ENCODE peak calls at places on chromosomes 5 and 9, in five cellular contexts. X is esophagus muscularis mucosa, A is esophagus squamous epithelium, M is stomach, D is tibial nerve. V is an unnamed sample. For H3K4me1, the result is how much of the 10 kb centered on the place peaks cover.

GRCh38 chr9:127452481-127453092 is 1.3 kb downstream of the LRSAM1 start:
- DNase-seq in M (peak), X (no peak), D (no peak), A (no peak), V (peak)

GRCh38 chr5:78644741-78645300 is 3.8 kb downstream of the LHFPL2 start:
- DNase-seq in D (no peak), X (no peak), M (no peak), A (no peak), V (no peak)

GRCh38 chr5:97192580-97193421 is 9.8 kb upstream of the RIOK2 start:
- DNase-seq in A (no peak), X (no peak), D (no peak), M (no peak), V (no peak)

GRCh38 chr9:132027752-132028666 is 51.7 kb downstream of the MED27 start:
- DNase-seq in D (no peak), M (no peak), A (no peak), X (no peak), V (no peak)

GRCh38 chr5:96817496-96817895 is 9.8 kb upstream of the ERAP1 start:
- DNase-seq in A (no peak), M (no peak), X (no peak), D (no peak), V (no peak)

GRCh38 chr5:95887977-95888376 is 65.5 kb upstream of the GLRX start:
- DNase-seq in M (no peak), X (no peak), A (no peak), D (no peak), V (no peak)

GRCh38 chr5:115586525-115587146 is 15.6 kb downstream of the TICAM2 start:
- DNase-seq in D (no peak), M (no peak), A (no peak), X (no peak), V (no peak)

GRCh38 chr5:150082364-150082763 is 4.0 kb downstream of the CSF1R start:
- DNase-seq in D (no peak), M (peak), X (peak), A (no peak), V (no peak)

GRCh38 chr5:126808619-126809018 is 31.7 kb downstream of the LMNB1 start:
- DNase-seq in M (no peak), A (no peak), D (no peak), X (no peak), V (no peak)

GRCh38 chr9:36250079-36250478 is 8.2 kb downstream of the GNE start:
- DNase-seq in D (no peak), X (no peak), M (no peak), A (no peak), V (no peak)

GRCh38 chr5:76974768-76975167 is 21.9 kb downstream of the CRHBP start:
- DNase-seq in D (no peak), X (no peak), M (no peak), A (no peak), V (no peak)

GRCh38 chr5:168941901-168942300 is 359.0 kb downstream of the SLIT3 start:
- DNase-seq in A (no peak), M (no peak), X (no peak), D (no peak), V (no peak)

GRCh38 chr5:78647838-78648358 is 674 bp downstream of the LHFPL2 start:
- DNase-seq in X (no peak), A (no peak), D (peak), M (peak), V (peak)

GRCh38 chr5:1037671-1038416 is 29.2 kb downstream of the NKD2 start:
- DNase-seq in X (no peak), A (no peak), M (no peak), D (no peak), V (peak)

GRCh38 chr5:96509721-96510383 is 76.8 kb upstream of the PCSK1 start:
- DNase-seq in M (no peak), A (no peak), X (no peak), D (no peak), V (no peak)

GRCh38 chr5:112125910-112126309 is 293.2 kb downstream of the EPB41L4A start:
- DNase-seq in D (no peak), M (no peak), X (no peak), A (no peak), V (no peak)

GRCh38 chr9:135079676-135080075 is 7.8 kb upstream of the OLFM1 start:
- DNase-seq in A (no peak), D (no peak), M (peak), X (no peak), V (peak)

GRCh38 chr5:112895682-112896081 is 26.3 kb downstream of the REEP5 start:
- DNase-seq in D (no peak), A (no peak), M (no peak), X (no peak), V (no peak)

GRCh38 chr5:94254214-94254613 is 364.2 kb downstream of the KIAA0825 start:
- DNase-seq in X (no peak), M (no peak), D (no peak), A (no peak), V (no peak)

GRCh38 chr5:110040178-110040577 is 350.5 kb downstream of the MAN2A1 start:
- DNase-seq in D (no peak), X (no peak), M (no peak), A (no peak), V (no peak)

GRCh38 chr9:61669352-61669751 is 479.5 kb downstream of the SPATA31A7 start:
- DNase-seq in A (no peak), M (no peak), X (peak), D (no peak), V (no peak)

GRCh38 chr5:1388383-1388967 is 43.6 kb upstream of the CLPTM1L start:
- DNase-seq in X (no peak), D (no peak), A (no peak), M (no peak), V (no peak)

GRCh38 chr5:127386557-127386956 is 96.0 kb downstream of the MEGF10 start:
- DNase-seq in A (no peak), M (no peak), X (no peak), D (no peak), V (no peak)

GRCh38 chr9:98926016-98926415 is 17.7 kb upstream of the COL15A1 start:
- DNase-seq in M (no peak), D (no peak), A (no peak), X (no peak), V (no peak)

GRCh38 chr5:172533399-172534228 is 79.3 kb upstream of the SH3PXD2B start:
- DNase-seq in A (no peak), D (no peak), M (no peak), X (peak), V (no peak)

GRCh38 chr5:126867237-126867636 is 90.3 kb downstream of the LMNB1 start:
- DNase-seq in M (no peak), A (no peak), X (peak), D (no peak), V (peak)

GRCh38 chr5:166373817-166374216 is 1917.6 kb upstream of the WWC1 start:
- DNase-seq in X (no peak), A (no peak), D (no peak), M (no peak), V (no peak)

GRCh38 chr5:54703091-54703490 is 185.5 kb downstream of the SNX18 start:
- DNase-seq in X (peak), M (no peak), D (no peak), A (no peak), V (peak)

GRCh38 chr9:5263568-5264218 is 32.5 kb downstream of the INSL4 start:
- DNase-seq in A (no peak), M (no peak), D (no peak), X (no peak), V (no peak)

GRCh38 chr9:21559402-21560280 is 77.5 kb upstream of the IFNE start:
- DNase-seq in M (peak), X (no peak), D (no peak), A (no peak), V (no peak)

GRCh38 chr9:21558079-21558478 is 76.0 kb upstream of the IFNE start:
- DNase-seq in D (no peak), M (no peak), X (no peak), A (no peak), V (no peak)

GRCh38 chr9:21557428-21557768 is 75.3 kb upstream of the IFNE start:
- DNase-seq in M (no peak), D (no peak), A (no peak), X (no peak), V (no peak)

GRCh38 chr9:21560281-21560745 is 78.2 kb upstream of the IFNE start:
- DNase-seq in X (no peak), D (no peak), M (no peak), A (no peak), V (no peak)

DNA sequence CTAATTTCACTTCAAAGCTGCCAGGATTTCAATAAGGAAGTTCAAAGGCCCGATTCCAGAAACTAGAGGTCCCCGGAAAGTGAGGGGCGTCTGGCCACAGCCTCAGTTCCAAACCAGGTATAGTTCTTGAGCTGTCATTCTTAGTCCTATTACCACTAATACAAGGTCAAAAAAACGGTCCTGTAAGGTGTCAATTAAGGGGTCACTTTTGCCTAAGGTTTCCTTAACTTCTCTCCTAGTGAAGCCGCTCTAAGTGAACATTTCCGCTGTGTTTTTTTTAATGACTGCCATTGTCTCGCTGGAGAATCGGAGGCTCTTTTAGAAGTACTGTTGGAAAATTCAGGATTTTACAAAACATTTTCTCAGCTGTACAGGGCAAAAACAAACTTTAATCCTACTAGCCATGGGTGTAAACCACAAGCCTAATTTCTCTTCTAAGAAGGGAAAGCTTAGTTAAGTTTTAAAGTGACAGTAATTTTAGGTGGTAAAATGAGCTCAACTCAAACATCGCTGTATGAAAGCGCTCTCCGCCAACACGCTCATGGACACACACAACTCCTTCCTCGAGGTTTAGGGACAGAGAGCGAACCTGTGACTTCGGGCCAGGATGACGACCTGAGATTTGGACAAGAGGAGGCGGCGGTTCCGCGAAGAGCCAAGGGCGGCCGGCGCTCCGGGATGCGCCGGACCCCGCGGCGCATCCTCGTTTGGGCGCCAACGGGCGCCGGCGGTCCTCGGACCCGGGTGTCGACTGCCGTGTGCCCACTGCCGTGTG is 76.7 kb upstream of the IFNE start:
- DNase-seq in X (no peak), D (no peak), M (peak), A (no peak), V (no peak)
- TF ChIP-seq POLR2A in X (no peak), D (no peak), M (no peak), A (no peak), V (no peak)

GRCh38 chr9:136684799-136685198 is 2.5 kb downstream of the AGPAT2 start:
- DNase-seq in M (no peak), A (no peak), X (no peak), D (no peak), V (no peak)
- H3K4me3 ChIP-seq in M (no peak), A (no peak), X (no peak), D (no peak), V (no peak)

DNA sequence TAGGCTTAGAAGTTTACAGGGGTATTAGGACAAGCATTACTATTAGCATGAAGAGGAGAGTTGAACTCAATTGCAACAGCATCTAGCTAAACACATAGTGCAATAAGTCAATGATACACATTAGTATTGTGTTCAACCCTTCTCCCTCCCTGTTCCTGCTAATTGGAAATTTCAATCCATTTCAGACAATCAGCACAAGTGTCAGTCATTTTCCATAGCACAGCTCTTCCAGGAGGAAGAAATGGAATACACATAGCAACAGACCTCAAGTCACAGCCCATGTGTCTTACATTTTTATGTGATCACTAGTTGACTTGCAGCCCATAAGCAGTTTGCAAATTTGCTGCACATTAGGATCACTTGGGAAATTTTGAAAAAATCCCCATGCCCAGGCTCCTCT is 636.9 kb downstream of the TLE4 start:
- DNase-seq in A (no peak), M (no peak), D (no peak), X (no peak), V (no peak)
- H3K4me1 ChIP-seq in A (under half), M (under half), D (under half), X (under half), V (under half)

GRCh38 chr5:72848474-72849428 is 32.3 kb downstream of the TNPO1 start:
- DNase-seq in M (peak), D (no peak), A (no peak), X (no peak), V (peak)
- TF ChIP-seq POLR2A in M (no peak), D (no peak), A (no peak), X (no peak), V (no peak)

DNA sequence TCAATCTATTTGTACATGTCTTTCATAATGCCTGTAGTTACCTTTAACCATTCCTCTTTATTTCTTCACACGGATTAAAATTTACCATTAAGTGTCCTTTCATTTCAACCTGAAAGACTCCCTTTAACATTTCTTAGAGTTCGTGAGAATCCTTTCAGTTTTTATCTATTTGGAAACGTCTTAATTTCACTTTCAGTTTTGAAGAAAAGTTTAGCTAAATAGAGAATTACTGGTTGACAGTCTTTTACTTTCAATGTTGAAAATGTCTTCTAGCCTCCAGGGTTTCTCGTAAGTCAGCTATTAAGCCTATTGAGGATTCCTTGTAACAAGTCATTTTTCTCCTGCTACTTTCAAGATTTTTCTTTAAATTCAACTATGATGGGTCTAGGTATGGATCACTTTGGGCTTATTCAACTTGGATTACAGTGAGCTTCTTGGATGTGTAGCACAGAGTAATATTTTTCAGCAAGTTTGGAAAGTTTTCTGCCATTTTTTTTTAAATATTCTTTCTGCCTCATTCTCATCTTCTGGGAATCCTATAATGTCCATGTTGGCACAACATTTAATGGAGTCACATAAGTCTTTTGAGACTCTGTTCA is 48.5 kb downstream of the RFX3 start:
- DNase-seq in A (no peak), X (no peak), D (no peak), M (no peak), V (no peak)
- H3K4me3 ChIP-seq in A (no peak), X (no peak), D (no peak), M (no peak), V (no peak)

GRCh38 chr5:132431682-132432081 is 58.9 kb downstream of the IRF1 start:
- DNase-seq in X (no peak), M (no peak), D (no peak), A (no peak), V (no peak)

GRCh38 chr5:132434813-132435286 is 55.7 kb downstream of the IRF1 start:
- DNase-seq in M (no peak), A (no peak), X (no peak), D (no peak), V (no peak)

GRCh38 chr5:132430736-132431135 is 59.8 kb downstream of the IRF1 start:
- DNase-seq in X (no peak), A (no peak), M (no peak), D (no peak), V (no peak)

GRCh38 chr5:132434391-132434790 is 56.2 kb downstream of the IRF1 start:
- DNase-seq in D (no peak), M (no peak), A (no peak), X (no peak), V (no peak)

GRCh38 chr5:132433141-132433540 is 57.4 kb downstream of the IRF1 start:
- DNase-seq in D (no peak), A (no peak), X (no peak), M (no peak), V (no peak)
- H3K4me1 ChIP-seq in D (under half), A (half or more), X (half or more), M (half or more), V (under half)

DNA sequence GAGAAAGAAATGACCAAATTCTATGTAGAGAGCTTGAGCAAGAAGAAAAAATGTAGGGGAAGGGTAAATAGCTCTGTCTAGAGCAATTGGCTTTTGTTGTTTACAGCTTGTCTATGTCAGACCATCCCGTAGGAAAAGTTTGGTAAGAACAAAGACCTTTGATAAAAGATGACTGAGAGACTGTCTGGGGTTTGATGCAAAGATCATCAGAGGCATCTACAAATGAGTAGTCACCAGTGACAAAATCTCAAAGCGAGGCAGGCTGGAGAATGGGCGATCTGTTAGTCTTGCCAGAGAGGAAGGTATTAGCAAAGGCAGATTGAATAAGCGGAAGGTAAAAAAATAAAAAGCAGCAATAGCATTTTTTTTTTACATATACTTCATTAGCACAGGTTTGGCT is 125.0 kb upstream of the RASGRF2 start:
- DNase-seq in X (no peak), A (no peak), D (no peak), M (no peak), V (no peak)
- TF ChIP-seq POLR2A in X (no peak), A (no peak), D (no peak), M (no peak), V (no peak)

DNA sequence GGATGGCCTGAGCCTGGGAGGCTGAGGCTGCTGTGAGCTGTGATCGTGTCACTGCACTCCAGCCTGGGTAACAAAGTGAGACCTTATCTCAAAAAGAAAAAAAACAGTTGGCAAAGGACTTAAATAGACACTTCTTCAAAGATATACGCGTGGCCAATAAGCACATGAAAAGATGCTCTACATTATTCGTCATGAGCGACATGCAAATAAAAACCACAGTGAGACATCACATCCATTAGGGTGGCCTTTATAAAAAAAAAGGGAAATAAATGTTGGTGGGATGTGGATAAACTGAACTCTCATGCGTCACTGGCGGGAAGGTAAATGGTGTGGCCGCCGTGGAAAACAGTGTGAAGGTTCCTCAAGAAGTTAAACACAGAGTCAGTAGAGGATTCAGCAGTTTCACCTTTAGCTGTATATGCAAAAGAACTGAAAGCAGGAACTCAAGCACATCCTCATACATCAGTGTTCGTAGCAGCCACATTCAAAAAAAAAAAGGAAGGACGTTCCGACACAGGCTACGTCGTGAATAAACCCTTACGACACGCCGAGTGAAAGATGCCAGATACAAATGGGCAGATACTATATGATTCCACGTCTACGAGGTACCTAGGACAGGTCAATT is 24.5 kb upstream of the NRARP start:
- DNase-seq in X (no peak), M (no peak), A (no peak), D (no peak), V (no peak)
- H3K4me3 ChIP-seq in X (no peak), M (no peak), A (no peak), D (no peak), V (no peak)

GRCh38 chr9:38229123-38229829 is 160.2 kb upstream of the SHB start:
- DNase-seq in A (no peak), X (peak), D (no peak), M (no peak), V (no peak)
- H3K4me1 ChIP-seq in A (under half), X (under half), D (under half), M (under half), V (under half)

DNA sequence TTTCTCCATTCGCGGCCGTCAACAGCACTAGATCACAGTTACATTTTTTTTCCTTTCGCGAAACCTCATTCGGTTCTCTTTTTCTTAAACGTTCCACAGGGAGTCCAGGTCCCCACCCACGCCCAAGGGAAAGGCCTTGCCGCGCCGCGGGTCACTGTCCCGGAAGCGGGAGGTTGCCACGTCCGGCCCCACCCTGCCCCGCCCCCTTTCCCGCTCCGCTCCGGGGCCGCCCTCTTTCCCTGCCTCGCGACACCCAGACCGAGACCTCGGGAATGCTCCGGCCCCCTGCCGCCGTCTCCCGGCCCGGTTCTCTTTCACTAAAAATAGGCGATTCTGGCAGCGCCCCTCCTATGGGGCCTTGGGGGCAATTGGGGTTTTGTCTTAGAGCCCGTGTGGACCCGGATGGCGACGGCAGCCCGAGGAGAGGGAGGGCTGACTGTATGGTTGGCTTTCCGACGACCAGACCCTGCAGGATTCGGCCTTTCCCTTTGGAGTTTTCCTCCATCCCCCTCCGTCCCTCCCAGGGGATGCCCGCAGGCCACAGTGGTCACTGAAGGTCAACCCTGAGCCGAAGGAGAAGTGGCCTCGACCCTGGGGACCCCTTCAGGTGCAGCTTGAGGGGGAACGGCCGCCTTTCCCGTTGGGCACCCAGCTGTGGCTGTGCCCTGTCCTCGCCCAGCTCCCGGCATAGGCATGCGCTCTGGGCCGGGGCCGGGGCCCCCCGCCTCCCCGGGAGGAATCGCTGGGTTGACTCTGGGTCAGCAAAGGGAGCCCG is 2.8 kb upstream of the RACK1 start:
- DNase-seq in D (peak), M (peak), X (peak), A (no peak), V (peak)
- TF ChIP-seq POLR2A in D (peak), M (no peak), X (no peak), A (peak), V (peak)

V was measured in adrenal gland.